ENCODE peak calls at places on chromosomes 5 and 9, in nine cellular contexts. One of them, this sample, is unnamed. For H3K9me3, the result is how much of the 10 kb centered on the place peaks cover.

GRCh38 chr9:33081128-33081851 is 4.8 kb upstream of the SMU1 start:
- DNase-seq in kidney: no peak
- DNase-seq in colonic mucosa: peak
- DNase-seq in HCT116: peak
- DNase-seq in keratinocyte: no peak
- DNase-seq in fibroblast of lung: peak
- DNase-seq in GM12878: peak
- DNase-seq in neural progenitor cell: peak
- DNase-seq in IMR-90: peak
- DNase-seq in this sample: peak

GRCh38 chr9:133818444-133818843 is 80.3 kb upstream of the SARDH start:
- DNase-seq in kidney: no peak
- DNase-seq in colonic mucosa: no peak
- DNase-seq in HCT116: no peak
- DNase-seq in keratinocyte: no peak
- DNase-seq in fibroblast of lung: peak
- DNase-seq in GM12878: no peak
- DNase-seq in neural progenitor cell: no peak
- DNase-seq in IMR-90: peak
- DNase-seq in this sample: no peak

GRCh38 chr9:121499427-121500164 is at the start of gene GGTA1:
- DNase-seq in kidney: peak
- DNase-seq in colonic mucosa: peak
- DNase-seq in HCT116: no peak
- DNase-seq in keratinocyte: no peak
- DNase-seq in fibroblast of lung: peak
- DNase-seq in GM12878: no peak
- DNase-seq in neural progenitor cell: peak
- DNase-seq in IMR-90: peak
- DNase-seq in this sample: peak

GRCh38 chr5:176157656-176158055 is 80.6 kb upstream of the SIMC1 start:
- DNase-seq in kidney: no peak
- DNase-seq in colonic mucosa: no peak
- DNase-seq in HCT116: no peak
- DNase-seq in keratinocyte: peak
- DNase-seq in fibroblast of lung: peak
- DNase-seq in GM12878: no peak
- DNase-seq in neural progenitor cell: no peak
- DNase-seq in IMR-90: peak
- DNase-seq in this sample: peak

GRCh38 chr5:83715316-83716060 is 5.2 kb downstream of the HAPLN1 start:
- DNase-seq in kidney: no peak
- DNase-seq in colonic mucosa: no peak
- DNase-seq in HCT116: no peak
- DNase-seq in keratinocyte: no peak
- DNase-seq in fibroblast of lung: peak
- DNase-seq in GM12878: no peak
- DNase-seq in neural progenitor cell: no peak
- DNase-seq in IMR-90: no peak
- DNase-seq in this sample: no peak

GRCh38 chr9:117645245-117645636 is 59.0 kb upstream of the TLR4 start:
- DNase-seq in kidney: no peak
- DNase-seq in colonic mucosa: no peak
- DNase-seq in HCT116: no peak
- DNase-seq in keratinocyte: no peak
- DNase-seq in fibroblast of lung: no peak
- DNase-seq in GM12878: no peak
- DNase-seq in neural progenitor cell: peak
- DNase-seq in IMR-90: no peak
- DNase-seq in this sample: no peak

GRCh38 chr5:135533346-135533745 is 2.4 kb downstream of the NEUROG1 start:
- DNase-seq in kidney: no peak
- DNase-seq in colonic mucosa: no peak
- DNase-seq in HCT116: no peak
- DNase-seq in keratinocyte: no peak
- DNase-seq in fibroblast of lung: no peak
- DNase-seq in GM12878: no peak
- DNase-seq in neural progenitor cell: no peak
- DNase-seq in IMR-90: no peak
- DNase-seq in this sample: no peak

GRCh38 chr9:113581865-113582697 is 118.6 kb downstream of the RGS3 start:
- DNase-seq in kidney: peak
- DNase-seq in colonic mucosa: peak
- DNase-seq in HCT116: no peak
- DNase-seq in keratinocyte: no peak
- DNase-seq in fibroblast of lung: no peak
- DNase-seq in GM12878: peak
- DNase-seq in neural progenitor cell: no peak
- DNase-seq in IMR-90: peak
- DNase-seq in this sample: no peak

GRCh38 chr5:26482817-26483375 is 555.5 kb downstream of the CDH9 start:
- DNase-seq in kidney: no peak
- DNase-seq in colonic mucosa: no peak
- DNase-seq in HCT116: peak
- DNase-seq in keratinocyte: no peak
- DNase-seq in fibroblast of lung: peak
- DNase-seq in GM12878: no peak
- DNase-seq in neural progenitor cell: peak
- DNase-seq in IMR-90: no peak
- DNase-seq in this sample: no peak

GRCh38 chr5:1262381-1262780 is 32.5 kb downstream of the TERT start:
- DNase-seq in kidney: no peak
- DNase-seq in colonic mucosa: no peak
- DNase-seq in HCT116: no peak
- DNase-seq in keratinocyte: no peak
- DNase-seq in fibroblast of lung: peak
- DNase-seq in GM12878: no peak
- DNase-seq in neural progenitor cell: peak
- DNase-seq in IMR-90: peak
- DNase-seq in this sample: peak

GRCh38 chr9:93684806-93685553 is 108.6 kb downstream of the PHF2 start:
- DNase-seq in kidney: no peak
- DNase-seq in colonic mucosa: no peak
- DNase-seq in HCT116: no peak
- DNase-seq in keratinocyte: no peak
- DNase-seq in fibroblast of lung: peak
- DNase-seq in GM12878: no peak
- DNase-seq in neural progenitor cell: peak
- DNase-seq in IMR-90: peak
- DNase-seq in this sample: no peak

GRCh38 chr9:78973906-78974305 is 597.9 kb upstream of the TLE4 start:
- DNase-seq in kidney: no peak
- DNase-seq in colonic mucosa: no peak
- DNase-seq in HCT116: no peak
- DNase-seq in keratinocyte: peak
- DNase-seq in fibroblast of lung: peak
- DNase-seq in GM12878: no peak
- DNase-seq in neural progenitor cell: no peak
- DNase-seq in IMR-90: peak
- DNase-seq in this sample: peak

GRCh38 chr5:72377920-72378635 is 57.9 kb downstream of the PTCD2 start:
- DNase-seq in kidney: no peak
- DNase-seq in colonic mucosa: no peak
- DNase-seq in HCT116: no peak
- DNase-seq in keratinocyte: no peak
- DNase-seq in fibroblast of lung: no peak
- DNase-seq in GM12878: no peak
- DNase-seq in neural progenitor cell: peak
- DNase-seq in IMR-90: no peak
- DNase-seq in this sample: no peak

GRCh38 chr5:142301487-142302035 is 23.3 kb downstream of the SPRY4 start:
- DNase-seq in kidney: no peak
- DNase-seq in colonic mucosa: peak
- DNase-seq in HCT116: no peak
- DNase-seq in keratinocyte: no peak
- DNase-seq in fibroblast of lung: no peak
- DNase-seq in GM12878: no peak
- DNase-seq in neural progenitor cell: no peak
- DNase-seq in IMR-90: no peak
- DNase-seq in this sample: no peak

GRCh38 chr5:53327811-53328331 is 152.6 kb upstream of the FST start:
- DNase-seq in kidney: no peak
- DNase-seq in colonic mucosa: no peak
- DNase-seq in HCT116: no peak
- DNase-seq in keratinocyte: no peak
- DNase-seq in fibroblast of lung: no peak
- DNase-seq in GM12878: no peak
- DNase-seq in neural progenitor cell: no peak
- DNase-seq in IMR-90: no peak
- DNase-seq in this sample: no peak

GRCh38 chr9:111798786-111799185 is 4.0 kb upstream of the SHOC1 start:
- DNase-seq in kidney: no peak
- DNase-seq in colonic mucosa: no peak
- DNase-seq in HCT116: no peak
- DNase-seq in keratinocyte: no peak
- DNase-seq in fibroblast of lung: peak
- DNase-seq in GM12878: no peak
- DNase-seq in neural progenitor cell: no peak
- DNase-seq in IMR-90: peak
- DNase-seq in this sample: peak

DNA sequence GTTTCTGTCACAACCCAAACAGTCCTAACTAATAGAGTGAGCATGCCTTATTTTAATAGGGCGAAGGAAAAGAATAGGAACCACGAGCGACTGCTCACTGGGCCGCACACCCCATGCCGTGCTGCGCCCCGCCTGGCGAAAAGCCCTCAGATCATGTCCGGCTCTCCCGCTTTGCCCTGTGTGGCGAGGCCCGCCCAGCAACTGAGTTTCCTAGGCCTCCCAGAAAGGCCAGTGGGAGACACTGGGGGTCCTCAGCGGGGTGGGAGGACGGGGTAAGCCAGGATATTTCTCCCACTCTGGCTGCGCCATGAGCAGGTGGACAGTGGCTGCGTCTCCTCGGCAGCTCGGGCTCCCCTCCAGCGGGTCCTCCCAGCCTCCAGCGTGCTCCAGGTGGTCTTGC is 138.0 kb downstream of the GAPVD1 start:
- DNase-seq in kidney: no peak
- DNase-seq in colonic mucosa: no peak
- DNase-seq in HCT116: no peak
- DNase-seq in keratinocyte: no peak
- DNase-seq in fibroblast of lung: no peak
- DNase-seq in GM12878: no peak
- DNase-seq in neural progenitor cell: no peak
- DNase-seq in IMR-90: no peak
- DNase-seq in this sample: no peak
- H3K9me3 ChIP-seq in kidney: under half
- H3K9me3 ChIP-seq in colonic mucosa: under half
- H3K9me3 ChIP-seq in HCT116: under half
- H3K9me3 ChIP-seq in keratinocyte: under half
- H3K9me3 ChIP-seq in fibroblast of lung: under half
- H3K9me3 ChIP-seq in GM12878: under half
- H3K9me3 ChIP-seq in neural progenitor cell: under half
- H3K9me3 ChIP-seq in IMR-90: under half
- H3K9me3 ChIP-seq in this sample: under half

DNA sequence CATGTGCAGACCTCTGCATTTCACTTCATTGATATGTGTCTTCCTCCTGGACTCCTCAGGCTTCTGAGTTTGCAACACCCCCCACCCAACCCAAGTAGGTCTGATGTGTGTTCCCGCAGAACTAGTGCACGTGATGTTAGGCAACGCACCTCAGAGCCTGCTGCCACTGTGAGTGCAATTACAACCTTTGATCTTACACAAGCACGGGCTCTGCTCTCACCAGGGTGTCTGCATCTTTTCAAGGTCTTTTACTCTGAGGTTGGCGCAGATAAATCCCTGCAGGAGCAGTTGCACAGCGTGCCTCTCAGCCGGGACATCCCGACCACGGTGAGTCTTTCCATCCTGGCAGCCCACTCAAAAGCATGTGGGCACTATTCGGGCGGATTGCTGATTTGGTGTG is 80.1 kb downstream of the EGFLAM start:
- DNase-seq in kidney: no peak
- DNase-seq in colonic mucosa: no peak
- DNase-seq in HCT116: no peak
- DNase-seq in keratinocyte: no peak
- DNase-seq in fibroblast of lung: no peak
- DNase-seq in GM12878: no peak
- DNase-seq in neural progenitor cell: no peak
- DNase-seq in IMR-90: no peak
- DNase-seq in this sample: no peak
- H3K9ac ChIP-seq in kidney: no peak
- H3K9ac ChIP-seq in colonic mucosa: no peak
- H3K9ac ChIP-seq in HCT116: no peak
- H3K9ac ChIP-seq in keratinocyte: no peak
- H3K9ac ChIP-seq in fibroblast of lung: no peak
- H3K9ac ChIP-seq in GM12878: no peak
- H3K9ac ChIP-seq in neural progenitor cell: no peak
- H3K9ac ChIP-seq in IMR-90: no peak
- H3K9ac ChIP-seq in this sample: no peak

GRCh38 chr9:2620876-2621677 is 510 bp upstream of the VLDLR start:
- DNase-seq in kidney: peak
- DNase-seq in colonic mucosa: peak
- DNase-seq in HCT116: no peak
- DNase-seq in keratinocyte: peak
- DNase-seq in fibroblast of lung: peak
- DNase-seq in GM12878: no peak
- DNase-seq in neural progenitor cell: peak
- DNase-seq in IMR-90: peak
- DNase-seq in this sample: peak
- TF ChIP-seq CTCF in kidney: peak
- TF ChIP-seq CTCF in colonic mucosa: no peak
- TF ChIP-seq CTCF in HCT116: no peak
- TF ChIP-seq CTCF in keratinocyte: peak
- TF ChIP-seq CTCF in fibroblast of lung: peak
- TF ChIP-seq CTCF in GM12878: no peak
- TF ChIP-seq CTCF in neural progenitor cell: no peak
- TF ChIP-seq CTCF in IMR-90: peak
- TF ChIP-seq CTCF in this sample: no peak

GRCh38 chr9:137971477-137972138 is 94.0 kb downstream of the CACNA1B start:
- DNase-seq in kidney: peak
- DNase-seq in colonic mucosa: no peak
- DNase-seq in HCT116: no peak
- DNase-seq in keratinocyte: no peak
- DNase-seq in fibroblast of lung: no peak
- DNase-seq in GM12878: no peak
- DNase-seq in neural progenitor cell: no peak
- DNase-seq in IMR-90: no peak
- DNase-seq in this sample: no peak

GRCh38 chr9:137973829-137974416 is 96.3 kb downstream of the CACNA1B start:
- DNase-seq in kidney: peak
- DNase-seq in colonic mucosa: no peak
- DNase-seq in HCT116: no peak
- DNase-seq in keratinocyte: no peak
- DNase-seq in fibroblast of lung: no peak
- DNase-seq in GM12878: no peak
- DNase-seq in neural progenitor cell: no peak
- DNase-seq in IMR-90: no peak
- DNase-seq in this sample: no peak

GRCh38 chr9:137972355-137972987 is 94.9 kb downstream of the CACNA1B start:
- DNase-seq in kidney: peak
- DNase-seq in colonic mucosa: no peak
- DNase-seq in HCT116: no peak
- DNase-seq in keratinocyte: no peak
- DNase-seq in fibroblast of lung: no peak
- DNase-seq in GM12878: no peak
- DNase-seq in neural progenitor cell: no peak
- DNase-seq in IMR-90: no peak
- DNase-seq in this sample: no peak

GRCh38 chr9:137974746-137975526 is 97.4 kb downstream of the CACNA1B start:
- DNase-seq in kidney: peak
- DNase-seq in colonic mucosa: no peak
- DNase-seq in HCT116: no peak
- DNase-seq in keratinocyte: no peak
- DNase-seq in fibroblast of lung: no peak
- DNase-seq in GM12878: no peak
- DNase-seq in neural progenitor cell: no peak
- DNase-seq in IMR-90: no peak
- DNase-seq in this sample: no peak

GRCh38 chr9:137972988-137973470 is 95.4 kb downstream of the CACNA1B start:
- DNase-seq in kidney: peak
- DNase-seq in colonic mucosa: no peak
- DNase-seq in HCT116: no peak
- DNase-seq in keratinocyte: no peak
- DNase-seq in fibroblast of lung: no peak
- DNase-seq in GM12878: no peak
- DNase-seq in neural progenitor cell: no peak
- DNase-seq in IMR-90: no peak
- DNase-seq in this sample: no peak
- H3K9me3 ChIP-seq in kidney: under half
- H3K9me3 ChIP-seq in colonic mucosa: under half
- H3K9me3 ChIP-seq in HCT116: under half
- H3K9me3 ChIP-seq in keratinocyte: under half
- H3K9me3 ChIP-seq in fibroblast of lung: under half
- H3K9me3 ChIP-seq in GM12878: under half
- H3K9me3 ChIP-seq in neural progenitor cell: under half
- H3K9me3 ChIP-seq in IMR-90: half or more
- H3K9me3 ChIP-seq in this sample: under half